ENCODE peak calls at places on chromosomes 4 and X, in six cellular contexts. E, B, X, V, Z and S are unnamed samples.
A peak's percentile ranks its signal among the peaks of the same experiment; 100 is the strongest.

GRCh38 chr4:41541697-41542096 is 3.7 kb downstream of the LIMCH1 start:
- DNase-seq in B (no peak), Z (no peak), X (peak; percentile 50), V (no peak), E (no peak), S (no peak)

GRCh38 chr4:154877110-154877760 is 96.2 kb downstream of the RBM46 start:
- DNase-seq in X (no peak), E (no peak), B (peak; percentile 27), V (no peak), Z (no peak), S (no peak)

GRCh38 chr4:163063891-163064290 is 102.8 kb downstream of the NAF1 start:
- DNase-seq in B (peak; percentile 78), V (no peak), E (no peak), X (no peak), Z (no peak), S (no peak)

GRCh38 chrX:153882086-153882498 is 3.9 kb downstream of the L1CAM start:
- DNase-seq in X (no peak), Z (no peak), B (no peak), V (no peak), E (no peak), S (no peak)

GRCh38 chr4:8083086-8083825 is 75.4 kb downstream of the ABLIM2 start:
- DNase-seq in Z (no peak), V (no peak), X (no peak), B (no peak), E (no peak), S (no peak)

GRCh38 chrX:119343856-119344255 is 55.3 kb upstream of the SLC25A43 start:
- DNase-seq in E (no peak), Z (no peak), B (peak; percentile 79), V (no peak), X (no peak), S (no peak)

GRCh38 chr4:75639124-75639695 is 8.9 kb upstream of the CDKL2 start:
- DNase-seq in B (no peak), X (no peak), Z (no peak), V (no peak), E (no peak), S (no peak)

GRCh38 chrX:46805270-46805669 is 31.6 kb upstream of the RP2 start:
- DNase-seq in B (no peak), Z (no peak), E (no peak), X (no peak), V (no peak), S (no peak)

GRCh38 chrX:67619253-67619652 is 75.4 kb downstream of the AR start:
- DNase-seq in X (no peak), E (no peak), B (no peak), V (no peak), Z (no peak), S (no peak)

GRCh38 chr4:98423019-98423418 is 161.8 kb downstream of the RAP1GDS1 start:
- DNase-seq in V (no peak), X (no peak), B (no peak), E (no peak), Z (no peak), S (no peak)

GRCh38 chr4:26075588-26075987 is 161.6 kb downstream of the SMIM20 start:
- DNase-seq in X (no peak), V (no peak), B (peak; percentile 71), Z (no peak), E (no peak), S (no peak)

GRCh38 chr4:172547724-172548123 is 620.9 kb upstream of the GALNT7 start:
- DNase-seq in B (no peak), E (peak; percentile 51), X (no peak), V (no peak), Z (no peak), S (no peak)

GRCh38 chr4:14681330-14681729 is 321.0 kb upstream of the CPEB2 start:
- DNase-seq in E (no peak), V (no peak), Z (no peak), X (no peak), B (no peak), S (no peak)

GRCh38 chrX:129360175-129360574 is 163.1 kb downstream of the SMARCA1 start:
- DNase-seq in E (peak; percentile 31), Z (peak; percentile 2), V (peak; percentile 12), X (no peak), B (peak; percentile 74), S (no peak)

GRCh38 chr4:148454835-148455234 is 12.6 kb upstream of the NR3C2 start:
- DNase-seq in X (no peak), Z (no peak), V (no peak), B (peak; percentile 56), E (no peak), S (no peak)

GRCh38 chr4:54187148-54187547 is 41.9 kb upstream of the PDGFRA start:
- DNase-seq in Z (no peak), X (no peak), E (no peak), V (peak; percentile 44), B (no peak), S (no peak)

GRCh38 chrX:34903316-34903715 is 39.3 kb upstream of the FAM47B start:
- DNase-seq in B (peak; percentile 45), V (no peak), Z (no peak), X (no peak), E (no peak), S (no peak)

GRCh38 chrX:38426785-38427184 is 74.4 kb downstream of the OTC start:
- DNase-seq in E (no peak), Z (no peak), X (no peak), V (no peak), B (peak; percentile 8), S (no peak)

GRCh38 chrX:129768586-129769466 is 10.9 kb upstream of the SASH3 start:
- DNase-seq in E (no peak), B (no peak), Z (no peak), X (no peak), V (no peak), S (no peak)

GRCh38 chrX:132059973-132060540 is 37.0 kb downstream of the STK26 start:
- DNase-seq in V (no peak), X (no peak), E (no peak), Z (no peak), B (peak; percentile 12), S (no peak)